ENCODE peak calls at places on chromosome 18, in four cellular contexts. I is small intestine, P is pancreas, Y is brain microvascular endothelial cell. W is an unnamed sample.

GRCh38 chr18:3624818-3625716 is 175.1 kb downstream of the TGIF1 start:
- DNase-seq in I (peak; percentile 66), P (no peak), Y (peak; percentile 96), W (no peak)

GRCh38 chr18:28875059-28875458 is 698.1 kb upstream of the CDH2 start:
- DNase-seq in I (no peak), P (no peak), Y (no peak), W (no peak)

GRCh38 chr18:6877288-6877687 is 147.8 kb downstream of the ARHGAP28 start:
- DNase-seq in I (no peak), P (no peak), Y (no peak), W (no peak)

GRCh38 chr18:43236921-43237320 is 40.4 kb downstream of the SYT4 start:
- DNase-seq in I (no peak), P (no peak), Y (peak; percentile 74), W (no peak)

GRCh38 chr18:4450065-4450676 is 4.9 kb downstream of the DLGAP1 start:
- DNase-seq in I (no peak), P (no peak), Y (no peak), W (peak; percentile 28)

GRCh38 chr18:55405655-55406373 is 182.2 kb downstream of the TCF4 start:
- DNase-seq in I (no peak), P (peak; percentile 50), Y (peak; percentile 99), W (no peak)

GRCh38 chr18:74219056-74219455 is 70.7 kb downstream of the TIMM21 start:
- DNase-seq in I (no peak), P (no peak), Y (no peak), W (no peak)

GRCh38 chr18:33755918-33756590 is 178.0 kb downstream of the ASXL3 start:
- DNase-seq in I (peak; percentile 32), P (no peak), Y (peak; percentile 95), W (no peak)

GRCh38 chr18:74895686-74896085 is 298.0 kb downstream of the ZNF407 start:
- DNase-seq in I (no peak), P (no peak), Y (peak; percentile 38), W (no peak)

GRCh38 chr18:50659091-50660003 is 99.5 kb downstream of the MAPK4 start:
- DNase-seq in I (no peak), P (no peak), Y (peak; percentile 59), W (no peak)

GRCh38 chr18:63138469-63139340 is 180.9 kb downstream of the BCL2 start:
- DNase-seq in I (no peak), P (no peak), Y (no peak), W (no peak)

GRCh38 chr18:70415823-70416488 is 127.1 kb downstream of the SOCS6 start:
- DNase-seq in I (peak; percentile 84), P (no peak), Y (no peak), W (no peak)

GRCh38 chr18:70394672-70395071 is 105.8 kb downstream of the SOCS6 start:
- DNase-seq in I (no peak), P (no peak), Y (no peak), W (no peak)

GRCh38 chr18:54742654-54743053 is 85.6 kb upstream of the RAB27B start:
- DNase-seq in I (no peak), P (no peak), Y (peak; percentile 97), W (no peak)

GRCh38 chr18:51235011-51235789 is 37.7 kb upstream of the MEX3C start:
- DNase-seq in I (no peak), P (no peak), Y (peak; percentile 69), W (peak; percentile 86)

GRCh38 chr18:32049393-32050161 is 31.0 kb downstream of the RNF125 start:
- DNase-seq in I (peak; percentile 45), P (no peak), Y (no peak), W (no peak)

GRCh38 chr18:424071-424868 is 76.2 kb downstream of the COLEC12 start:
- DNase-seq in I (no peak), P (no peak), Y (peak; percentile 69), W (no peak)

GRCh38 chr18:22542400-22542835 is 124.7 kb upstream of the CTAGE1 start:
- DNase-seq in I (no peak), P (no peak), Y (peak; percentile 56), W (no peak)

GRCh38 chr18:34114996-34115395 is 109.7 kb downstream of the NOL4 start:
- DNase-seq in I (no peak), P (no peak), Y (peak; percentile 32), W (no peak)

GRCh38 chr18:11500153-11501122 is 109.0 kb upstream of the SLC35G4 start:
- DNase-seq in I (peak; percentile 2), P (no peak), Y (peak; percentile 96), W (no peak)

GRCh38 chr18:11520536-11520935 is 88.9 kb upstream of the SLC35G4 start:
- DNase-seq in I (no peak), P (no peak), Y (peak; percentile 31), W (no peak)

GRCh38 chr18:47265197-47265596 is 13.7 kb upstream of the SKOR2 start:
- DNase-seq in I (no peak), P (no peak), Y (no peak), W (no peak)

GRCh38 chr18:2968559-2968958 is 44.4 kb downstream of the LPIN2 start:
- DNase-seq in I (no peak), P (no peak), Y (no peak), W (no peak)

GRCh38 chr18:78813156-78813555 is 166.5 kb upstream of the SALL3 start:
- DNase-seq in I (no peak), P (no peak), Y (no peak), W (no peak)

GRCh38 chr18:67628674-67629073 is 112.2 kb upstream of the DSEL start:
- DNase-seq in I (peak; percentile 9), P (no peak), Y (no peak), W (no peak)

GRCh38 chr18:8800445-8800844 is 95.1 kb downstream of the MTCL1 start:
- DNase-seq in I (no peak), P (no peak), Y (peak; percentile 94), W (no peak)

GRCh38 chr18:49601211-49601610 is 39.4 kb downstream of the LIPG start:
- DNase-seq in I (no peak), P (no peak), Y (no peak), W (no peak)

GRCh38 chr18:49591775-49592174 is 29.9 kb downstream of the LIPG start:
- DNase-seq in I (peak; percentile 95), P (no peak), Y (no peak), W (no peak)

GRCh38 chr18:49597152-49597551 is 35.3 kb downstream of the LIPG start:
- DNase-seq in I (no peak), P (no peak), Y (no peak), W (no peak)

GRCh38 chr18:49597556-49597955 is 35.7 kb downstream of the LIPG start:
- DNase-seq in I (no peak), P (no peak), Y (no peak), W (no peak)
- H3K27ac ChIP-seq in I (no peak overlapping the region), P (no peak overlapping the region), Y (no peak overlapping the region), W (no peak overlapping the region)

GRCh38 chr18:58243401-58243800 is 199.4 kb downstream of the NEDD4L start:
- DNase-seq in I (no peak), P (no peak), Y (no peak), W (no peak)

GRCh38 chr18:58242978-58243377 is 199.0 kb downstream of the NEDD4L start:
- DNase-seq in I (peak; percentile 86), P (no peak), Y (no peak), W (no peak)

GRCh38 chr18:58251416-58251815 is 207.4 kb downstream of the NEDD4L start:
- DNase-seq in I (no peak), P (no peak), Y (peak; percentile 24), W (no peak)

GRCh38 chr18:58249677-58250076 is 205.7 kb downstream of the NEDD4L start:
- DNase-seq in I (no peak), P (no peak), Y (no peak), W (peak; percentile 42)

DNA sequence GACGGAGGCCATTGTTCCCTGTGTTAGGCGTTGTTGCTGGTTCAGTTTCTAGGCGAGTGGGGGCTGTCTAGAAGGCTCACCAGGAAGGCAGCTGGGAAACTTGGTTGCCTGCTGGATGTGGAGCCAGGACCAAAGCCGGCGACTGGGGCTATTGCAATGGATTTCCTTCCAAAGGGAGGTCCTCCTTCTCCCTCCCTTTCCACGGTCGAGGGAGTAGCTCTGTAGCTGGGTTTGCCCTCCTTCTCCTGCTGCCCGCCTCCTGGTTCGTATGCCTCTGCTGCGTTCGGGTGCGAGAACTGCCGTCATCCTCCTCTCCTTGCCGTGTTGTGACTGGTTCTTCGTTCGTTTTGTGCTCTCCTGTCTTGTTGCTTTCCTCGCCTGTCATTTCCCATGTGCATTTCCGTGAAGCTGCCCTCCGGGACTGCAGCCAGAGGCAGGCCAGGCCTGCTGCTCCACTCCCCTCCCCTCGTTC is 203.4 kb downstream of the NEDD4L start:
- DNase-seq in I (no peak), P (no peak), Y (no peak), W (no peak)
- H3K27ac ChIP-seq in I (no peak overlapping the region), P (peak overlapping the region; percentile 37), Y (no peak overlapping the region), W (no peak overlapping the region)

DNA sequence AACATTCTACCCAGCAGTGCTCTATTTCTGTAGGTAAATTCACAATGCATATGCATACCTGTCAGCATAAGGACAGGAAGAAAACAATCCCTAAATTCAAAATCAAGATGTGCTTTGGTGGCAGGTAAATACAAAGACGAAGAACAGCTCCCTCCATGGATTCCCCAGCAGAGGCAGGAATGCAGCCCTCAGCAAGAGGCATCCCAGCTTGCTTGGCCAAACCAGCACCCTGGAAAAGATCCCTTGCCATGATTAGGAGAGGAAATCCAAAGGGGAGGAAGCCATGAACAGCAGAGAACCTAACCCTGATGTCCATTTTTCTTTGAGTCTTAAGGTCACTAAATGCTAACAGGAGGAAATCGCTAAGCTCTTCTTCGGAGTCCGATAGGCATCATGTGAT is 91.2 kb downstream of the KCTD1 start:
- DNase-seq in I (no peak), P (no peak), Y (no peak), W (no peak)
- H3K27ac ChIP-seq in I (no peak overlapping the region), P (no peak overlapping the region), Y (no peak overlapping the region), W (no peak overlapping the region)

GRCh38 chr18:13253786-13254755 is 35.5 kb downstream of the LDLRAD4 start:
- DNase-seq in I (peak; percentile 77), P (no peak), Y (no peak), W (no peak)
- H3K27ac ChIP-seq in I (no peak overlapping the region), P (no peak overlapping the region), Y (no peak overlapping the region), W (no peak overlapping the region)

DNA sequence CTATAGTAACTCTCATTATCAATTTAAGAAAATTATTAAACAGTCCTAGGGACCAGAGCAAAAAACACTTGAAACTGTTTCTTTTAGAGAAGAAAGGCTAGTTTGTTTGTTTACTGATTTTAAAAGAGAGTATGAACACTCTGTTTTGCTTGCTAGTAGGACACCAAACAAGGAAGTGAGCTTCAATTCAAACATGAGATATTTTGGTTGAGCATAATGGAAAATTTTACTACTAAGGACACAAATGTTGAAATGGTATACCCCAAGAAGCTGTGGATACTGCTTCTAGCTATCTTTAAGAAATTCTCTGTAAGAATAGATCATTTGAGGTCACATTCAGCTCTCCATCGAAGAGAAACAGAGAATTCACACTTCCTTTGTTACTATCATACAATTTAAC is 216.3 kb upstream of the SMAD7 start:
- DNase-seq in I (no peak), P (no peak), Y (no peak), W (no peak)
- H3K27ac ChIP-seq in I (no peak overlapping the region), P (no peak overlapping the region), Y (no peak overlapping the region), W (no peak overlapping the region)